ENCODE peak calls at places on chromosomes 7 and 10, in six cellular contexts. L is prostate gland; Q is CD8-positive, alpha-beta T cell; H is A549; O is activated B cell treated with CpG ODN at 0.5 μM for 24 hours; C is activated CD8-positive, alpha-beta T cell treated with anti-CD3 and anti-CD28 coated beads for 36 hours. R is an unnamed sample.

GRCh38 chr10:13272164-13272571 is 27.7 kb downstream of the PHYH start:
- DNase-seq in L (peak), C (no peak), Q (no peak), O (no peak), H (no peak), R (peak)

GRCh38 chr10:63887600-63888396 is 366.6 kb downstream of the REEP3 start:
- DNase-seq in O (no peak), Q (no peak), C (no peak), L (no peak), H (no peak), R (no peak)

GRCh38 chr10:77862595-77862994 is 64.0 kb downstream of the DLG5 start:
- DNase-seq in O (no peak), C (no peak), Q (no peak), H (no peak), L (no peak), R (no peak)

GRCh38 chr7:33874943-33875342 is 30.4 kb upstream of the BMPER start:
- DNase-seq in C (no peak), O (no peak), H (no peak), L (no peak), Q (no peak), R (peak)

GRCh38 chr10:64502936-64503335 is 981.7 kb downstream of the REEP3 start:
- DNase-seq in L (no peak), C (no peak), Q (no peak), H (no peak), O (no peak), R (no peak)

GRCh38 chr7:157627033-157627432 is 290.2 kb downstream of the DNAJB6 start:
- DNase-seq in Q (no peak), C (no peak), H (no peak), O (no peak), L (no peak), R (no peak)

GRCh38 chr7:79785556-79785955 is 332.1 kb upstream of the MAGI2 start:
- DNase-seq in H (no peak), L (no peak), Q (no peak), C (no peak), O (no peak), R (no peak)

GRCh38 chr7:6556196-6556595 is 4.9 kb upstream of the GRID2IP start:
- DNase-seq in O (no peak), L (no peak), C (no peak), Q (no peak), H (no peak), R (no peak)

GRCh38 chr10:100186813-100187212 is 984 bp upstream of the ERLIN1 start:
- DNase-seq in H (peak), C (peak), Q (peak), L (no peak), O (peak), R (no peak)

GRCh38 chr10:27223964-27224363 is 16.6 kb downstream of the ACBD5 start:
- DNase-seq in L (no peak), C (peak), H (peak), Q (peak), O (no peak), R (peak)

GRCh38 chr7:668139-668871 is 58.2 kb upstream of the DNAAF5 start:
- DNase-seq in O (no peak), L (peak), C (no peak), Q (no peak), H (no peak), R (peak)

GRCh38 chr7:20381406-20382034 is 50.8 kb downstream of the ITGB8 start:
- DNase-seq in H (no peak), Q (no peak), O (no peak), C (no peak), L (no peak), R (no peak)

GRCh38 chr10:87961314-87961713 is 97.9 kb downstream of the PTEN start:
- DNase-seq in O (no peak), C (no peak), L (no peak), Q (no peak), H (peak), R (peak)

GRCh38 chr7:112202819-112203218 is 3.4 kb downstream of the DOCK4 start:
- DNase-seq in L (peak), H (no peak), Q (no peak), O (no peak), C (peak), R (no peak)

GRCh38 chr7:1193593-1194424 is 33.8 kb upstream of the ZFAND2A start:
- DNase-seq in H (peak), L (peak), C (peak), O (no peak), Q (peak), R (peak)

GRCh38 chr7:43851796-43852195 is 17.5 kb downstream of the MRPS24 start:
- DNase-seq in C (no peak), L (no peak), H (no peak), O (no peak), Q (no peak), R (no peak)

GRCh38 chr7:1226155-1226901 is 6.3 kb upstream of the UNCX start:
- DNase-seq in O (no peak), C (no peak), Q (no peak), H (no peak), L (no peak), R (no peak)

GRCh38 chr10:22988581-22989360 is 60.9 kb downstream of the ARMC3 start:
- DNase-seq in Q (peak), L (peak), O (peak), C (peak), H (peak), R (peak)

GRCh38 chr10:16853201-16853600 is 36.0 kb upstream of the RSU1 start:
- DNase-seq in L (no peak), Q (no peak), C (no peak), H (peak), O (no peak), R (peak)

GRCh38 chr7:151890355-151891004 is 13.6 kb upstream of the PRKAG2 start:
- DNase-seq in Q (no peak), L (no peak), O (no peak), C (no peak), H (no peak), R (no peak)

GRCh38 chr7:126979722-126980121 is 273.0 kb downstream of the GRM8 start:
- DNase-seq in C (no peak), O (no peak), H (no peak), Q (no peak), L (no peak), R (no peak)

GRCh38 chr10:25902002-25902401 is 32.0 kb upstream of the MYO3A start:
- DNase-seq in O (no peak), Q (no peak), L (no peak), H (no peak), C (no peak), R (no peak)

GRCh38 chr7:11232462-11232861 is 258.8 kb downstream of the PHF14 start:
- DNase-seq in L (no peak), O (no peak), C (no peak), H (no peak), Q (no peak), R (no peak)

GRCh38 chr7:75699993-75700392 is 38.7 kb downstream of the HIP1 start:
- DNase-seq in O (no peak), L (no peak), C (no peak), H (no peak), Q (no peak), R (no peak)

GRCh38 chr7:151550601-151551286 is 31.0 kb upstream of the RHEB start:
- DNase-seq in Q (no peak), C (no peak), O (no peak), H (peak), L (no peak), R (peak)

GRCh38 chr7:106737202-106737562 is 76.2 kb upstream of the CCDC71L start:
- DNase-seq in H (peak), Q (no peak), L (no peak), C (no peak), O (no peak), R (peak)
- TF ChIP-seq CTCF in H (peak), Q (no peak), L (peak), C (no peak), O (no peak), R (peak)

GRCh38 chr10:58641095-58641531 is 128.4 kb downstream of the BICC1 start:
- DNase-seq in L (no peak), H (peak), O (no peak), Q (no peak), C (no peak), R (peak)
- TF ChIP-seq CTCF in L (peak), H (peak), O (no peak), Q (no peak), C (no peak), R (no peak)

GRCh38 chr10:34280599-34281374 is 534.3 kb downstream of the PARD3 start:
- DNase-seq in L (peak), Q (no peak), H (peak), O (no peak), C (peak), R (peak)
- TF ChIP-seq CTCF in L (no peak), Q (no peak), H (peak), O (no peak), C (no peak), R (peak)

GRCh38 chr7:12434012-12434642 is 30.5 kb upstream of the VWDE start:
- DNase-seq in Q (no peak), O (no peak), C (no peak), H (no peak), L (no peak), R (no peak)
- TF ChIP-seq CTCF in Q (peak), O (no peak), C (peak), H (peak), L (peak), R (peak)

GRCh38 chr10:103759100-103759781 is 96.1 kb downstream of the SH3PXD2A start:
- DNase-seq in Q (no peak), H (peak), C (peak), O (no peak), L (no peak), R (peak)

GRCh38 chr10:103758294-103758681 is 97.1 kb downstream of the SH3PXD2A start:
- DNase-seq in C (no peak), Q (no peak), H (peak), O (no peak), L (no peak), R (peak)

GRCh38 chr10:103752680-103753248 is 102.6 kb downstream of the SH3PXD2A start:
- DNase-seq in H (peak), O (no peak), C (peak), L (no peak), Q (no peak), R (no peak)

GRCh38 chr10:103757531-103758293 is 97.7 kb downstream of the SH3PXD2A start:
- DNase-seq in C (peak), L (peak), Q (peak), O (no peak), H (peak), R (peak)

GRCh38 chr10:103756277-103756869 is 99.0 kb downstream of the SH3PXD2A start:
- DNase-seq in Q (no peak), L (no peak), O (no peak), H (no peak), C (no peak), R (no peak)
- TF ChIP-seq CTCF in Q (no peak), L (no peak), O (no peak), H (no peak), C (no peak), R (no peak)

DNA sequence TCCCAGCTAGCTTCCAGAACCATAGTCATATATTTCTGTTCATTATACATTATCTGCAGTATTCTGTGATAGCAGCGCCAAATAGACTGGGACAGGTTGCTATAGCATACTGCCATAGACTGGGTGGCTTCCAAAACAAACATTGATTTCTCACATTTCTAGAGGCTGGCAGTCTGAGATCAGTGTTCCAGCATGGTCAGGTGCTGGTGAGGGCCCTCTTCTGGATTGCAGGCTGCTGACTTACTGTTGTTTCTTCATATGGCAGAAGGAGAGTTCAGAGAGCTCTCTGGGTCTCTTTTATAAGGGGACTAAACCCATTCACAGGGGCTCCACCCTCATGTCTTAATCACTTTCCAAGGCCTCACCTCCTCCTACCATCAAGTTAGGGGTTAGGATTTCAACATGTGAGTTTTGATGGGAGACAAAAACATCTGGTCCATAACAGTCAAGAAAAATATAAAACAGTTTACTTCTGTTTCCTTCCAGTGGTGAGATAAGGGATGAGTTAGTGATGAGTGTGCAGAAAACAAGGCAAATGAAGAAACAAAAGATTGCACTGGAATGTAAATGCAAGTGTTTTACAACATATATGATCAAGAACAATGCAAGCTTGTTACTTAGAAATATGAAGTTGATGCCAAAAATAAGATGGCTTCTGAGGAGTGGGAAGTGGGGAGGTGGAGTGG is 399.0 kb upstream of the C7orf33 start:
- DNase-seq in C (no peak), L (no peak), O (no peak), Q (no peak), H (no peak), R (no peak)
- TF ChIP-seq CTCF in C (no peak), L (no peak), O (no peak), Q (no peak), H (no peak), R (no peak)